ENCODE peak calls at places on chromosomes 5 and 9, in six cellular contexts. Y is right lobe of liver, X is A673, N is HCT116, U is A549, F is adrenal gland. G is an unnamed sample. For H3K4me1, the result is how much of the 10 kb centered on the place peaks cover.

GRCh38 chr9:92525306-92525705 is 10.5 kb downstream of the ECM2 start:
- DNase-seq in F (no peak), U (no peak), X (no peak), Y (no peak), N (no peak), G (no peak)

GRCh38 chr5:94698189-94698588 is 79.7 kb downstream of the SLF1 start:
- DNase-seq in F (no peak), X (no peak), U (no peak), N (no peak), Y (no peak), G (no peak)

GRCh38 chr5:181212080-181212479 is 7.1 kb upstream of the TRIM7 start:
- DNase-seq in X (no peak), Y (no peak), F (no peak), U (no peak), N (no peak), G (no peak)

GRCh38 chr9:37749129-37749528 is 4.5 kb upstream of the TRMT10B start:
- DNase-seq in Y (no peak), F (no peak), N (no peak), U (no peak), X (no peak), G (no peak)

GRCh38 chr5:41649659-41650058 is 139.3 kb upstream of the PLCXD3 start:
- DNase-seq in X (no peak), F (no peak), Y (no peak), U (no peak), N (no peak), G (no peak)

GRCh38 chr5:368162-369084 is 46.9 kb downstream of the AHRR start:
- DNase-seq in X (no peak), F (no peak), N (no peak), U (no peak), Y (no peak), G (no peak)

GRCh38 chr5:137843676-137844284 is 23.9 kb upstream of the MYOT start:
- DNase-seq in F (no peak), N (no peak), Y (no peak), U (no peak), X (no peak), G (no peak)

GRCh38 chr9:91945277-91946074 is 4.6 kb downstream of the ROR2 start:
- DNase-seq in F (no peak), N (no peak), U (no peak), Y (no peak), X (peak), G (no peak)

DNA sequence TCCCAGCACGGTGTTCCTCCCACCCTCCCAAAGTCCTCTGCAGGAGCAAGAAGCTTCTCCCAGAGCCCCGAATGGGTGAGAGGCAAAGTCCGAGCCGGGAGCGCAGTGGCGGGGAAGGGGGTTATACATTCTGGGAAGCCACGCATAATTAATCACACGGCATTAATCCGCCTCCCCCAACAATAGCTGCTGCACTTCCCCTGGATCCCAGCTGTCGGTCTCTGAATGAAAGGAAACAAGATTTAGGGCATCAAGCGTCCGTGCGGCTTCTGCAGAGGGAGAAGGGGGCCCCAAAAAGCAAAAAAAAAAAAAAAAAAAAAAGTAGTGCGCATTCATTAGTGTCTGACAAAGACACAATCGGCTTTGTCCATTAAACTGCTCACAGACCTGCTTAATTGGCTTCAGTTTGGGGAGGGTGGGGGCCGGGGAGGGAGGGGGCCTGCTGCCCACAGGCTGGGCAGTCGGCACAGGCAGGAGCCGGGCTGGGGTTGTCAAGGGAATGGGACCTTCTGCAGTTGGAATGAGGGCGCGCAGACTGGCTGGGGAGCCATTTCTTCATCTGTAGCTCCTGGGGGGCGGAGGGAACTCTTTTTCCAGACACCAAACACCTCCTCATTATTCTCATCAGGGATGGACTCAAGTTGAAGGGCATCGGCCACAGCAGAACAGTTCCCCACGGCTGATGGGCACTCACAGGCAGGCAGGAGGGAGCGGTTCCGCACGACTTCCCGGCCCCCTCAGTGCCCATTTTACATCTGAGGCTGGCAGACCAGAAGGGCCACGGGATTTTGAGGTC is 3.4 kb downstream of the NOTCH1 start:
- DNase-seq in Y (no peak), U (no peak), F (no peak), X (peak), N (no peak), G (no peak)
- H3K4me1 ChIP-seq in Y (under half), U (under half), F (under half), X (under half), N (half or more), G (half or more)

GRCh38 chr5:34656001-34656699 is at the start of gene RAI14:
- DNase-seq in Y (peak), U (peak), N (peak), F (peak), X (peak), G (peak)
- TF ChIP-seq CTCF in Y (peak), U (peak), N (no peak), F (no peak), X (no peak), G (no peak)

GRCh38 chr5:139076117-139076516 is 122.1 kb downstream of the SIL1 start:
- DNase-seq in U (no peak), Y (no peak), X (no peak), N (no peak), F (no peak), G (no peak)
- H3K4me3 ChIP-seq in U (no peak), Y (no peak), X (no peak), N (no peak), F (no peak), G (no peak)

DNA sequence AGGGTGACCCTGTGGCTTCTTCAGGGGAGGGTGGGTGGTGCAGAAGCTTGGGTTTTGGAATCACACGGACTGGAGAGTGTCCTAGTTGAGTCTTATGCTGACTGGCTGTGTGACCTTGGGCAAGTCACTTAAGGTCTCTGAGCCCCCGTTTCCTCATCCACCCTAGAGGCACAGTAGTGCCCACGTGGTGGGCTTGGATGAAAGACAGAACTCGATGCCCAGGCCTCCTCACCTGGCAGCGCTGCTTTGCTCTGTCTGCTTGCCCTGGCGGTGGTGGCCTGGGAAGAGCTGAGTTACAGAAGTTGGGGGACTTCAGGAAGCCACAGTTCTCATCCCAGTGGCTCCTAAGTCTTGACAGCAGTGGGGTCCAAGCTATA is 171.5 kb upstream of the IER5L start:
- DNase-seq in U (no peak), X (no peak), N (no peak), F (no peak), Y (no peak), G (no peak)
- H3K4me1 ChIP-seq in U (half or more), X (under half), N (under half), F (under half), Y (under half), G (half or more)

GRCh38 chr5:5699062-5699461 is 276.6 kb downstream of the ICE1 start:
- DNase-seq in N (no peak), Y (no peak), U (no peak), X (peak), F (no peak), G (no peak)
- TF ChIP-seq CTCF in N (peak), Y (no peak), U (no peak), X (peak), F (no peak), G (no peak)

GRCh38 chr5:56343988-56344387 is 110.9 kb upstream of the ANKRD55 start:
- DNase-seq in X (no peak), F (no peak), U (no peak), Y (no peak), N (no peak), G (no peak)
- H3K4me3 ChIP-seq in X (no peak), F (no peak), U (no peak), Y (no peak), N (no peak), G (no peak)